ENCODE peak calls at places on chromosomes 11 and 22, in nine cellular contexts. U, G, R, V, P, F, O, W and S are unnamed samples.

GRCh38 chr11:762421-763072 is 14.7 kb downstream of the GATD1 start:
- DNase-seq in U (peak; percentile 58), G (peak; percentile 74), R (peak; percentile 69), V (peak; percentile 58), P (no peak), F (no peak), O (no peak), W (no peak), S (no peak)

GRCh38 chr11:103035656-103036434 is 56.1 kb downstream of the DCUN1D5 start:
- DNase-seq in U (no peak), G (peak; percentile 86), R (no peak), V (peak; percentile 75), P (peak; percentile 34), F (no peak), O (peak; percentile 9), W (no peak), S (peak; percentile 55)

GRCh38 chr11:108069947-108070346 is 51.4 kb upstream of the ACAT1 start:
- DNase-seq in U (no peak), G (peak; percentile 75), R (no peak), V (no peak), P (no peak), F (no peak), O (no peak), W (no peak), S (no peak)

GRCh38 chr11:65043881-65044501 is 3.0 kb downstream of the SAC3D1 start:
- DNase-seq in U (peak; percentile 36), G (peak; percentile 43), R (no peak), V (no peak), P (no peak), F (peak; percentile 74), O (no peak), W (peak; percentile 69), S (no peak)

GRCh38 chr22:17331690-17332089 is 37.6 kb upstream of the CECR2 start:
- DNase-seq in U (no peak), G (no peak), R (no peak), V (no peak), P (no peak), F (no peak), O (no peak), W (no peak), S (no peak)

GRCh38 chr11:7551571-7551970 is 37.8 kb downstream of the PPFIBP2 start:
- DNase-seq in U (no peak), G (peak; percentile 43), R (no peak), V (no peak), P (no peak), F (no peak), O (no peak), W (no peak), S (no peak)

GRCh38 chr11:116605543-116605942 is 167.2 kb downstream of the BUD13 start:
- DNase-seq in U (no peak), G (peak; percentile 11), R (no peak), V (peak; percentile 93), P (no peak), F (peak; percentile 20), O (peak; percentile 63), W (no peak), S (no peak)

GRCh38 chr11:131449391-131450019 is 79.1 kb downstream of the NTM start:
- DNase-seq in U (no peak), G (no peak), R (no peak), V (no peak), P (no peak), F (no peak), O (no peak), W (no peak), S (no peak)

GRCh38 chr22:21876486-21877176 is 9.2 kb upstream of the MAPK1 start:
- DNase-seq in U (no peak), G (peak; percentile 68), R (no peak), V (no peak), P (no peak), F (no peak), O (no peak), W (no peak), S (no peak)

GRCh38 chr11:83159901-83160865 is 3.3 kb downstream of the PCF11 start:
- DNase-seq in U (no peak), G (peak; percentile 49), R (no peak), V (peak; percentile 37), P (no peak), F (no peak), O (no peak), W (no peak), S (no peak)

GRCh38 chr11:723120-723883 is 17.3 kb downstream of the EPS8L2 start:
- DNase-seq in U (no peak), G (peak; percentile 68), R (no peak), V (peak; percentile 57), P (no peak), F (no peak), O (no peak), W (no peak), S (no peak)

GRCh38 chr11:66595245-66595904 is 2.4 kb downstream of the CCS start:
- DNase-seq in U (no peak), G (peak; percentile 76), R (no peak), V (no peak), P (no peak), F (peak; percentile 78), O (no peak), W (no peak), S (no peak)

GRCh38 chr11:113849713-113850112 is 25.7 kb downstream of the USP28 start:
- DNase-seq in U (no peak), G (no peak), R (no peak), V (no peak), P (no peak), F (no peak), O (no peak), W (no peak), S (no peak)

GRCh38 chr11:12483604-12484003 is 106.2 kb downstream of the PARVA start:
- DNase-seq in U (no peak), G (no peak), R (no peak), V (no peak), P (no peak), F (no peak), O (no peak), W (no peak), S (no peak)

GRCh38 chr22:30057375-30057774 is 22.9 kb upstream of the HORMAD2 start:
- DNase-seq in U (no peak), G (no peak), R (no peak), V (no peak), P (no peak), F (no peak), O (no peak), W (no peak), S (no peak)

DNA sequence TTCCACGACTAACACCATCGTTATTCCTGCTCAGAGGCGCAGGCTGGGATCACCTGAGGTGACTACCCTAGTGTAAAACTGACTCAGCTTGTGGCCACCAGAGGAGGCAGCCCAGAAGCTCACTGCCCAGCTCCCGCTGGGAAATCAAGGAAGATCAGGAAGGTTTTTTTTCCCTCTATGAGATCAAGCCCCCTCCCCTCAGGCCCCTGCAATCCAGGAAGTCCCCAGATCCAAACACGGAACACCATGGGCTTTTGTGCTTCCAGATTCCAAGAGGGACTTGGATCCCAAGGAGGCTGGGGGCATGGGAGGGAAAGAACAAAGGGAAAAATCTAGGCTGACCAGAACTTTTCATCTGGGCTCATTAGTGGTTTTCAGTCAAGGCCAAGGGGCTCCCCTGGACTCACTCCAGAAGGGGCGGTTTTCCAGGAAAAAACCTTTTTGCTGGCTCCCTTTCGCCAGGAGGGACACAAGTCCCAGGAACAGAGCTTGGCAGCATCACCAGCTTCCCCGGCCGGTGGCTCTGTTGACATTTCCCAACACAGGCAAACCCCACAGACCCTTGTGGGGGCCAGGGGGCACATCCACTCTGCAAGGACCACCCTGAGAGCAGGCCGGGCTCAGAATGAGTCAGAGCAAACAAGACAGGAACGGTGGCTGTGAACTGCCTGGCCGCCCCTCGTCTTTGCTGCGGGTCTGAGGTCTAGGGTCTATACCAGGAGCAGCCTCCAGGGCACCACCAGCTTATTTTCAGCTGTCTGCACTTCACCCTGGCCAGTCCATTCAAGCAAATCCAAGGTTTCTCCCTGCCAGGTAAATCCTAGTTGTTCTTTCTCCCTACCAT is 36.8 kb downstream of the MYH9 start:
- DNase-seq in U (no peak), G (peak; percentile 75), R (no peak), V (no peak), P (no peak), F (no peak), O (no peak), W (no peak), S (no peak)
- TF ChIP-seq CTCF in U (no peak), G (peak; percentile 24), R (no peak), V (no peak), P (peak; percentile 26), F (no peak), O (peak; percentile 14), W (peak; percentile 11), S (no peak)

DNA sequence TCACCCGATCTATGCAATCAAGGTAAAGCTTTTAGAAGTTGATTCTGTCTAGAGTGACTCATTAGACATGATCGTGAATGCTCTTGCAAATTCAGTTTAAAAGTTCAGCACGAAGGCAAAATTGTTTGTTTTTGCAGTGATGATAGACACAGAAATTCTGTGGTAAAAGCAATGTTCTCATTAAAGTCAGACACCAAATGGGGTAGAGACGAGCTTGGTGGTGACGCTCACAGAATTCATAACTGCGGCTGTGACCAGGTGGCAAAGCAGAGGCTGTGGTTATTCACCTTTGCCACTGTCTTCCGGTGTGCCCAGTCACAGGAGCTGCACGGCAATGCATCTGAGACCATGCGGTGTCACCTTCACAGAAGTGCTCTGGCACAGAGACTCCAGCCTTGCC is 83.4 kb downstream of the WNT7B start:
- DNase-seq in U (no peak), G (peak; percentile 72), R (peak; percentile 15), V (no peak), P (peak; percentile 11), F (no peak), O (no peak), W (no peak), S (no peak)
- TF ChIP-seq CTCF in U (no peak), G (no peak), R (no peak), V (no peak), P (no peak), F (no peak), O (no peak), W (no peak), S (no peak)

DNA sequence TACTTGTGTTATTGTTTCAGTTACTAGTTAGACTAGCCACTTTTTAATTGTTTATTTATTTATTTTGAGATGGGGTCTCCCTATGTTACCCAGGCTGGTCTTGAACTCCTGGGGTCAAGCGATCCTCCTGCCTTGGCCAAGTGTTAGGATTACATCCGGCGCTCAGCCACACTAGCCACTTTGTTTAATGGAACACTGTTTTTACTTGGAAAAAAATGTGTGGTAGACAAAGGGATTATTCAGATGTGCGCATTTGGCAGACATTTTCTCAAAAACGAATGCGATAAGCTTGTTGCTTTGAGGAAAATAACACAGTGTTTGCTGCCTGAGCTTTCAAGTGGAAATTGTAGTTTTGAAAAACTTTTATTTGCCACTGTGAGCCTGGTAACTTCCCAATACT is 51.0 kb downstream of the CTNND1 start:
- DNase-seq in U (no peak), G (no peak), R (no peak), V (no peak), P (no peak), F (no peak), O (no peak), W (no peak), S (no peak)
- TF ChIP-seq CTCF in U (no peak), G (no peak), R (no peak), V (no peak), P (no peak), F (no peak), O (no peak), W (no peak), S (no peak)

GRCh38 chr11:34366522-34366921 is 8.7 kb upstream of the ABTB2 start:
- DNase-seq in U (no peak), G (no peak), R (no peak), V (no peak), P (no peak), F (no peak), O (no peak), W (no peak), S (no peak)
- TF ChIP-seq CTCF in U (peak; percentile 31), G (peak; percentile 16), R (no peak), V (no peak), P (no peak), F (no peak), O (peak; percentile 45), W (no peak), S (peak; percentile 76)

GRCh38 chr11:133277886-133278285 is 254.4 kb downstream of the OPCML start:
- DNase-seq in U (no peak), G (no peak), R (no peak), V (no peak), P (no peak), F (no peak), O (no peak), W (no peak), S (no peak)
- TF ChIP-seq CTCF in U (no peak), G (no peak), R (no peak), V (no peak), P (no peak), F (no peak), O (no peak), W (no peak), S (no peak)